ENCODE peak calls at places on chromosomes 13 and 19, in four cellular contexts. One of them, this sample, is unnamed.

GRCh38 chr19:41801682-41802317 is 5.4 kb downstream of the CEACAM3 start:
- DNase-seq in AG09319: no peak
- DNase-seq in osteocyte: no peak
- DNase-seq in BJ: no peak
- DNase-seq in this sample: no peak

GRCh38 chr19:28294395-28294794 is 918.6 kb downstream of the UQCRFS1 start:
- DNase-seq in AG09319: no peak
- DNase-seq in osteocyte: no peak
- DNase-seq in BJ: no peak
- DNase-seq in this sample: no peak

GRCh38 chr19:33407140-33407551 is 33.6 kb downstream of the CEBPG start:
- DNase-seq in AG09319: no peak
- DNase-seq in osteocyte: no peak
- DNase-seq in BJ: no peak
- DNase-seq in this sample: no peak

GRCh38 chr13:114268344-114269280 is 12.8 kb upstream of the UPF3A start:
- DNase-seq in AG09319: no peak
- DNase-seq in osteocyte: no peak
- DNase-seq in BJ: no peak
- DNase-seq in this sample: no peak

GRCh38 chr13:99086149-99086868 is 108.4 kb upstream of the DOCK9 start:
- DNase-seq in AG09319: no peak
- DNase-seq in osteocyte: peak
- DNase-seq in BJ: no peak
- DNase-seq in this sample: peak

GRCh38 chr13:108496364-108497215 is 132.8 kb upstream of the MYO16 start:
- DNase-seq in AG09319: no peak
- DNase-seq in osteocyte: no peak
- DNase-seq in BJ: no peak
- DNase-seq in this sample: peak

GRCh38 chr19:22335716-22336115 is 49.5 kb downstream of the ZNF729 start:
- DNase-seq in AG09319: no peak
- DNase-seq in osteocyte: peak
- DNase-seq in BJ: no peak
- DNase-seq in this sample: no peak

GRCh38 chr13:75507027-75508001 is 25.3 kb upstream of the TBC1D4 start:
- DNase-seq in AG09319: no peak
- DNase-seq in osteocyte: no peak
- DNase-seq in BJ: no peak
- DNase-seq in this sample: no peak

GRCh38 chr19:50498219-50499056 is 12.6 kb downstream of the JOSD2 start:
- DNase-seq in AG09319: no peak
- DNase-seq in osteocyte: no peak
- DNase-seq in BJ: no peak
- DNase-seq in this sample: no peak

GRCh38 chr19:56736571-56736970 is 65.0 kb upstream of the ZNF835 start:
- DNase-seq in AG09319: no peak
- DNase-seq in osteocyte: no peak
- DNase-seq in BJ: no peak
- DNase-seq in this sample: no peak

GRCh38 chr13:100549316-100549715 is 39.3 kb downstream of the GGACT start:
- DNase-seq in AG09319: no peak
- DNase-seq in osteocyte: peak
- DNase-seq in BJ: no peak
- DNase-seq in this sample: no peak

GRCh38 chr13:42284068-42284467 is 12.1 kb downstream of the AKAP11 start:
- DNase-seq in AG09319: no peak
- DNase-seq in osteocyte: no peak
- DNase-seq in BJ: no peak
- DNase-seq in this sample: no peak

GRCh38 chr19:4066682-4067395 is at the start of gene ZBTB7A:
- DNase-seq in AG09319: peak
- DNase-seq in osteocyte: no peak
- DNase-seq in BJ: no peak
- DNase-seq in this sample: peak

GRCh38 chr19:7904074-7905020 is 670 bp downstream of the MAP2K7 start:
- DNase-seq in AG09319: no peak
- DNase-seq in osteocyte: no peak
- DNase-seq in BJ: no peak
- DNase-seq in this sample: peak

GRCh38 chr19:40565355-40565754 is 11.3 kb upstream of the SHKBP1 start:
- DNase-seq in AG09319: no peak
- DNase-seq in osteocyte: no peak
- DNase-seq in BJ: no peak
- DNase-seq in this sample: no peak

GRCh38 chr13:72864142-72865035 is 82.5 kb downstream of the PIBF1 start:
- DNase-seq in AG09319: no peak
- DNase-seq in osteocyte: no peak
- DNase-seq in BJ: peak
- DNase-seq in this sample: no peak

GRCh38 chr19:49684251-49684982 is 5.0 kb upstream of the ADM5 start:
- DNase-seq in AG09319: no peak
- DNase-seq in osteocyte: no peak
- DNase-seq in BJ: no peak
- DNase-seq in this sample: peak

GRCh38 chr19:29329460-29330134 is 116.6 kb upstream of the UQCRFS1 start:
- DNase-seq in AG09319: no peak
- DNase-seq in osteocyte: peak
- DNase-seq in BJ: no peak
- DNase-seq in this sample: no peak

GRCh38 chr19:3547301-3547731 is 8.3 kb downstream of the TEKTIP1 start:
- DNase-seq in AG09319: no peak
- DNase-seq in osteocyte: no peak
- DNase-seq in BJ: no peak
- DNase-seq in this sample: peak

GRCh38 chr19:45882652-45883585 is 3.0 kb downstream of the IRF2BP1 start:
- DNase-seq in AG09319: peak
- DNase-seq in osteocyte: peak
- DNase-seq in BJ: peak
- DNase-seq in this sample: peak

GRCh38 chr19:58277748-58278147 is 1.0 kb upstream of the ZNF8 start:
- DNase-seq in AG09319: no peak
- DNase-seq in osteocyte: no peak
- DNase-seq in BJ: no peak
- DNase-seq in this sample: no peak

GRCh38 chr19:55248166-55248675 is 10.6 kb downstream of the PPP6R1 start:
- DNase-seq in AG09319: no peak
- DNase-seq in osteocyte: no peak
- DNase-seq in BJ: no peak
- DNase-seq in this sample: no peak

GRCh38 chr13:72959643-72960042 is 99.2 kb upstream of the KLF5 start:
- DNase-seq in AG09319: no peak
- DNase-seq in osteocyte: no peak
- DNase-seq in BJ: no peak
- DNase-seq in this sample: no peak

GRCh38 chr19:33440682-33441081 is 67.2 kb downstream of the CEBPG start:
- DNase-seq in AG09319: no peak
- DNase-seq in osteocyte: no peak
- DNase-seq in BJ: no peak
- DNase-seq in this sample: peak

GRCh38 chr13:73059460-73060250 is 850 bp downstream of the KLF5 start:
- DNase-seq in AG09319: no peak
- DNase-seq in osteocyte: no peak
- DNase-seq in BJ: no peak
- DNase-seq in this sample: peak

GRCh38 chr13:74325106-74325505 is 190.9 kb upstream of the KLF12 start:
- DNase-seq in AG09319: peak
- DNase-seq in osteocyte: no peak
- DNase-seq in BJ: no peak
- DNase-seq in this sample: no peak

GRCh38 chr19:34475975-34476594 is 5.5 kb upstream of the WTIP start:
- DNase-seq in AG09319: no peak
- DNase-seq in osteocyte: no peak
- DNase-seq in BJ: no peak
- DNase-seq in this sample: no peak

GRCh38 chr19:20964798-20965197 is 41.7 kb downstream of the ZNF85 start:
- DNase-seq in AG09319: no peak
- DNase-seq in osteocyte: peak
- DNase-seq in BJ: no peak
- DNase-seq in this sample: no peak

GRCh38 chr13:36986462-36987240 is 12.5 kb downstream of the ALG5 start:
- DNase-seq in AG09319: no peak
- DNase-seq in osteocyte: no peak
- DNase-seq in BJ: no peak
- DNase-seq in this sample: no peak

GRCh38 chr19:53553865-53554791 is 16.2 kb downstream of the ZNF331 start:
- DNase-seq in AG09319: peak
- DNase-seq in osteocyte: peak
- DNase-seq in BJ: peak
- DNase-seq in this sample: peak

GRCh38 chr19:4302238-4302630 is at the start of gene TMIGD2:
- DNase-seq in AG09319: no peak
- DNase-seq in osteocyte: no peak
- DNase-seq in BJ: no peak
- DNase-seq in this sample: no peak

GRCh38 chr13:52161193-52161646 is 1.8 kb upstream of the NEK3 start:
- DNase-seq in AG09319: no peak
- DNase-seq in osteocyte: no peak
- DNase-seq in BJ: no peak
- DNase-seq in this sample: no peak

GRCh38 chr19:3509566-3509989 is 3.5 kb downstream of the FZR1 start:
- DNase-seq in AG09319: no peak
- DNase-seq in osteocyte: no peak
- DNase-seq in BJ: no peak
- DNase-seq in this sample: no peak

GRCh38 chr19:55165952-55166529 is 372 bp downstream of the DNAAF3 start:
- DNase-seq in AG09319: no peak
- DNase-seq in osteocyte: peak
- DNase-seq in BJ: no peak
- DNase-seq in this sample: peak

GRCh38 chr13:26716984-26717383 is 43.6 kb downstream of the GPR12 start:
- DNase-seq in AG09319: no peak
- DNase-seq in osteocyte: peak
- DNase-seq in BJ: no peak
- DNase-seq in this sample: no peak

GRCh38 chr19:47768604-47769003 is 9.9 kb upstream of the SELENOW start:
- DNase-seq in AG09319: no peak
- DNase-seq in osteocyte: no peak
- DNase-seq in BJ: no peak
- DNase-seq in this sample: no peak

GRCh38 chr19:53158119-53158656 is 665 bp downstream of the ZNF347 start:
- DNase-seq in AG09319: peak
- DNase-seq in osteocyte: no peak
- DNase-seq in BJ: no peak
- DNase-seq in this sample: peak

DNA sequence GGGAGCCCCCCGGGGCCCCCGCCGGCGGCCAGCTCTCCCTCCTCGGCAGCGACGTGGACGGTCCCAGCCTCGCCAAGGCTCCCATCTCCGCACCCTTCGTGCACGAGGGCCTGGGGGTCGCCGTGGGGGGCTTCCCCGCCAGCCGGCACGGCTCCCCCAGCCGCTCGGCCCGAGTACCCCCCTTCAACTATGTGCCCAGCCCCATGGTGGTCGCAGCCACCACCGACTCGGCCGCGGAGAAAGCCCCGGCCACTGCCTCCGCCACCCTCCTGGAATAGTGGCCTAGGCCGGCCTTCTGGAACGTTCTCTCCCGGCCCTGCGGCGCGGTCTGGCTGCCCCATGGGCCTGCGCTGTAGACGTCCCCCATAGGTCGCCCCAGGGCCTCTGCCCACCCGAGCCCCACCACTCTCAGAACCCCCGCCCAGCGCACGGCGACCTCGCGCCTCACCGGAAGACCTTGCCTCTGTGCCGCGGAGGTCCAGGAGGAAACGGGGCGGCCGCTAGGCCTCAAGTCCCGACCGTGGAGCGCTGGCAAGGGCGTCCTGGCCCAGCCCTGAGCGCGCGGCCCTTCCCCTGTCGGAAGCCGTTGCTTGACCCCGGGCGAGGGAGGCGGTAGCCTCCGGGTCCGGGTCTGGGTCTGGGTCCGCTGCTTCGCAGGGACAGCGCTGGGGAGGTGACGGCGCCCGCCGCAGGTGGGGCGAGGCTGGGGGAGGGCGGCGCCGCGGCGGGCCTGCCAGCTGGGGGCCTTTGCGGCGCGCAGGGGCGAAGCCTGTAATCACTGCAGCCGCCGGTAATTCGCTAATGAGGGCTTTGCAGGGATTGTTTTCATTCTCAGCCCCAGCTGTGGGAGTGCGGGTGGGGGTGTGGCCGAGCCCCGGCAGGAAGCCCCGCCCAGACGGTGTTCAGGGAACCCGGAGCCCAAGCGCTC is 8.8 kb downstream of the C19orf25 start:
- DNase-seq in AG09319: no peak
- DNase-seq in osteocyte: no peak
- DNase-seq in BJ: no peak
- DNase-seq in this sample: peak
- TF ChIP-seq CTCF in AG09319: no peak
- TF ChIP-seq CTCF in osteocyte: no peak
- TF ChIP-seq CTCF in BJ: no peak
- TF ChIP-seq CTCF in this sample: no peak

DNA sequence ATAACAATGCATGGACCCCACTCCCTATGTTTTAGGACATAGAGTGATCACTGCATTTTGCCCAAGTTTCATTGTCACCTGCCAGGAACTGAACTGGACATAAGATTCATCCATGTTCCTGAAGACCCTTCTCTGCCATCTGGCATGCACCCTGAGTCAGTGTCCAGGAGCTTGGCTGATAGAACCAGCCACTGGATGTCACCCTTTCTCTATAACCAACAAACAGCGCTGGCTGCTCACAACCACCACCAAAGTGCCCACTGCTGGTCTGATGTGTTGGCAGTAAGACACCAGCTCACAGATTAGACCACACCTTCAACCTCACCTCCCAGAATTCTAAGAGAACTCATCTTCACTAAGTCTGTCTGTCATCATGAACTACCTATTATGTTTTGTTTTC is 333.4 kb downstream of the ITGBL1 start:
- DNase-seq in AG09319: peak
- DNase-seq in osteocyte: no peak
- DNase-seq in BJ: no peak
- DNase-seq in this sample: peak
- TF ChIP-seq CTCF in AG09319: peak
- TF ChIP-seq CTCF in osteocyte: peak
- TF ChIP-seq CTCF in BJ: no peak
- TF ChIP-seq CTCF in this sample: no peak

DNA sequence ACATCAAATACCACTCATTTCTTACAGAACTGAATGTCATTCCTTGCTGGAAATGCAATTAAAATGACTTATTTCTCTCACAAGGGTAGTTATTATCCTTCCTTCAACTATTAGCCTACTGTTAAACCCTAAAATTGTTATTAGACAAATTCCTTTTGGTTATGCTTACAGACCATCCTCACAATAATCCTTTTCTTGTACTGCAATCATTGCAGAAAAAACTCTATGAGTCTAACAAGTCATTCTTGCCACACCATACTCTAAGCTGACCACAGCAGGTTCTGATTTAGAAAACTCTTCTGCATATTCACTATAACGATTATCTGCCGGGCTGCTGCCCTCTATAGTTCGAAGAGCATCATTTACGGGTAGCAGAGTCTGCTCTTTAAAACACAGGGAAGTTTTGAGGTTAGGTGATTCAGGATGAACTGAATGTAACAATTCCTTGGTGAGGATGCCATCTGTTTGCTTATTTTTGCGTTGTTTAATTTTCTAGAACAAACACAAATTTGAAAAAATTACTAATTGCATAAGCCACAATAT is 38.2 kb downstream of the MTMR6 start:
- DNase-seq in AG09319: peak
- DNase-seq in osteocyte: no peak
- DNase-seq in BJ: peak
- DNase-seq in this sample: no peak
- TF ChIP-seq CTCF in AG09319: peak
- TF ChIP-seq CTCF in osteocyte: peak
- TF ChIP-seq CTCF in BJ: peak
- TF ChIP-seq CTCF in this sample: no peak

GRCh38 chr13:113105032-113105993 is at the start of gene F7:
- DNase-seq in AG09319: no peak
- DNase-seq in osteocyte: no peak
- DNase-seq in BJ: no peak
- DNase-seq in this sample: no peak
- TF ChIP-seq CTCF in AG09319: no peak
- TF ChIP-seq CTCF in osteocyte: no peak
- TF ChIP-seq CTCF in BJ: no peak
- TF ChIP-seq CTCF in this sample: no peak